ENCODE peak calls at places on chromosomes 13 and 19, in eight cellular contexts. P, T, H, G, E, D, S and Y are unnamed samples. For H3K4me1, the result is how much of the 10 kb centered on the place peaks cover.

GRCh38 chr19:40614595-40615411 is 13.6 kb downstream of the LTBP4 start:
- DNase-seq in G (peak), P (peak), E (peak), D (peak), S (peak), T (peak), H (peak), Y (peak)

GRCh38 chr19:8004001-8004400 is 1.4 kb downstream of the ELAVL1 start:
- DNase-seq in E (no peak), G (no peak), S (no peak), T (no peak), P (no peak), H (no peak), D (no peak), Y (no peak)

GRCh38 chr13:19818223-19818842 is 35.6 kb upstream of the PSPC1 start:
- DNase-seq in E (peak), P (peak), G (peak), S (no peak), D (peak), H (peak), T (peak), Y (no peak)

GRCh38 chr13:25971499-25972145 is 80.2 kb downstream of the SHISA2 start:
- DNase-seq in P (no peak), T (no peak), E (no peak), G (no peak), S (no peak), D (no peak), H (no peak), Y (peak)

GRCh38 chr19:40719414-40719894 is 2.5 kb downstream of the ITPKC start:
- DNase-seq in T (no peak), H (no peak), D (no peak), G (peak), E (no peak), P (no peak), S (no peak), Y (no peak)

GRCh38 chr19:3692141-3693029 is 7.9 kb downstream of the PIP5K1C start:
- DNase-seq in H (no peak), D (no peak), S (no peak), E (no peak), T (peak), G (no peak), P (peak), Y (peak)

GRCh38 chr19:49113762-49114629 is at the start of gene LIN7B:
- DNase-seq in E (peak), G (peak), H (peak), T (peak), P (peak), S (peak), D (peak), Y (peak)

GRCh38 chr13:80299046-80299445 is 41.9 kb downstream of the SPRY2 start:
- DNase-seq in D (no peak), P (no peak), G (no peak), H (no peak), T (no peak), E (no peak), S (no peak), Y (no peak)

GRCh38 chr19:12137541-12137940 is 2.6 kb downstream of the ZNF20 start:
- DNase-seq in T (no peak), S (no peak), P (no peak), E (no peak), D (peak), H (no peak), G (no peak), Y (peak)

GRCh38 chr19:51637362-51637978 is 7.3 kb upstream of the SIGLEC5 start:
- DNase-seq in D (no peak), E (no peak), G (no peak), H (no peak), S (no peak), P (no peak), T (no peak), Y (no peak)

GRCh38 chr19:24069907-24070657 is 16.9 kb upstream of the ZNF254 start:
- DNase-seq in D (no peak), T (no peak), P (no peak), S (no peak), G (no peak), H (no peak), E (no peak), Y (no peak)

GRCh38 chr19:12139309-12139708 is 841 bp downstream of the ZNF20 start:
- DNase-seq in P (no peak), H (no peak), D (no peak), E (no peak), T (no peak), G (no peak), S (no peak), Y (no peak)

GRCh38 chr13:74767031-74767430 is 632.8 kb upstream of the KLF12 start:
- DNase-seq in H (no peak), S (no peak), E (no peak), T (no peak), D (peak), P (no peak), G (no peak), Y (no peak)

GRCh38 chr19:3544742-3545668 is 6.0 kb downstream of the TEKTIP1 start:
- DNase-seq in S (peak), G (peak), T (peak), E (peak), H (peak), D (peak), P (peak), Y (peak)

GRCh38 chr13:91046715-91047327 is 300.7 kb upstream of the MIR17HG start:
- DNase-seq in T (no peak), E (no peak), H (no peak), D (no peak), S (no peak), P (no peak), G (no peak), Y (no peak)

GRCh38 chr19:50459638-50460037 is 16.7 kb upstream of the EMC10 start:
- DNase-seq in H (no peak), E (no peak), D (no peak), P (no peak), S (no peak), T (no peak), G (no peak), Y (no peak)

GRCh38 chr19:35037716-35038622 is 3.6 kb upstream of the HPN start:
- DNase-seq in T (no peak), P (no peak), E (no peak), H (no peak), S (no peak), D (no peak), G (peak), Y (no peak)

GRCh38 chr19:4909172-4909896 is at the start of gene UHRF1:
- DNase-seq in H (no peak), P (peak), E (no peak), G (no peak), T (no peak), D (peak), S (no peak), Y (no peak)

GRCh38 chr19:4909897-4910593 is 744 bp downstream of the UHRF1 start:
- DNase-seq in E (peak), P (peak), T (peak), D (peak), S (peak), G (peak), H (peak), Y (peak)

GRCh38 chr19:4911786-4912672 is 2.7 kb downstream of the UHRF1 start:
- DNase-seq in T (peak), P (peak), S (peak), H (no peak), D (peak), E (peak), G (peak), Y (peak)

GRCh38 chr19:4911314-4911713 is 2.0 kb downstream of the UHRF1 start:
- DNase-seq in G (no peak), H (no peak), P (no peak), E (no peak), T (no peak), D (peak), S (no peak), Y (no peak)

GRCh38 chr19:4910594-4911273 is 1.4 kb downstream of the UHRF1 start:
- DNase-seq in G (peak), S (peak), E (no peak), D (peak), P (peak), H (no peak), T (no peak), Y (no peak)
- H3K27ac ChIP-seq in G (peak), S (peak), E (no peak), D (peak), P (no peak), H (no peak), T (no peak), Y (peak)

GRCh38 chr13:112725346-112726017 is 35.6 kb downstream of the ATP11A start:
- DNase-seq in D (no peak), G (peak), E (no peak), T (peak), P (no peak), H (peak), S (peak), Y (no peak)
- H3K4me1 ChIP-seq in D (under half), G (half or more), E (under half), T (under half), P (under half), H (half or more), S (half or more), Y (under half)

GRCh38 chr13:45769072-45769471 is 67.0 kb downstream of the CBY2 start:
- DNase-seq in T (no peak), H (no peak), G (no peak), D (peak), S (no peak), E (no peak), P (no peak), Y (no peak)

GRCh38 chr13:45770886-45771285 is 68.8 kb downstream of the CBY2 start:
- DNase-seq in H (no peak), S (no peak), G (no peak), T (no peak), P (no peak), E (no peak), D (no peak), Y (no peak)

GRCh38 chr13:45773236-45773635 is 71.1 kb downstream of the CBY2 start:
- DNase-seq in G (no peak), S (no peak), H (no peak), D (no peak), P (no peak), E (no peak), T (no peak), Y (no peak)

GRCh38 chr13:45765464-45765863 is 63.3 kb downstream of the CBY2 start:
- DNase-seq in E (no peak), S (no peak), D (peak), P (no peak), G (no peak), T (no peak), H (no peak), Y (no peak)

DNA sequence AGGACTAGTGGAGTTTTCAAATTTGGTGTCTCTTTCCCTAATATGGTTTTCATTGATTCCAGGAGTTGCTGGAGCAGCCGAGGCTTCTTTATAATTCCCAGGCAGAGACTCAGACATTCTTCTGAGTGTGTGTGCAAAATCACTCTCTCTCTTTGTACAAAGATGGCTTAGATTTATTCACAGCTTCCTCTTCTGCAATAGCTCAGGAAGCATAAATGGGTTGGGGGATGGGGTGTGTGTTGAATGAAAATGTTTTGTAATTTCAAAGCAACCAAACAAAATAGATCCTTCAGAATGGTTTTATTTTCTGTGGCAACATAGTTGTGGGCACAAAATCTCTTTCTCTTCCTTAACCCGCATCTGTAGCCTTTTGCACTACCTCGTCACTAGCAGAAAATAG is 66.5 kb downstream of the CBY2 start:
- DNase-seq in G (no peak), E (no peak), T (no peak), S (no peak), D (peak), H (no peak), P (no peak), Y (no peak)
- H3K4me3 ChIP-seq in G (no peak), E (no peak), T (no peak), S (no peak), D (peak), H (no peak), P (no peak), Y (no peak)

GRCh38 chr19:6204866-6205723 is 69.6 kb downstream of the ACSBG2 start:
- DNase-seq in S (no peak), D (no peak), P (peak), G (no peak), H (peak), T (no peak), E (no peak), Y (no peak)

GRCh38 chr19:6198896-6199239 is 63.4 kb downstream of the ACSBG2 start:
- DNase-seq in D (no peak), P (no peak), T (no peak), G (no peak), E (no peak), H (no peak), S (no peak), Y (no peak)

GRCh38 chr19:6196361-6196760 is 60.9 kb downstream of the ACSBG2 start:
- DNase-seq in H (no peak), T (no peak), G (no peak), S (no peak), P (no peak), E (no peak), D (no peak), Y (no peak)

GRCh38 chr19:6204212-6204611 is 68.7 kb downstream of the ACSBG2 start:
- DNase-seq in G (no peak), S (no peak), T (no peak), D (no peak), E (no peak), P (no peak), H (no peak), Y (no peak)

GRCh38 chr19:6199240-6199983 is 63.9 kb downstream of the ACSBG2 start:
- DNase-seq in S (peak), H (peak), E (peak), G (peak), P (peak), T (peak), D (peak), Y (peak)
- H3K27ac ChIP-seq in S (peak), H (peak), E (peak), G (peak), P (no peak), T (no peak), D (peak), Y (peak)

GRCh38 chr19:642755-643727 is 3.4 kb downstream of the FGF22 start:
- DNase-seq in S (no peak), E (no peak), P (no peak), H (no peak), T (peak), D (no peak), G (no peak), Y (no peak)

GRCh38 chr19:644363-644762 is 4.7 kb downstream of the FGF22 start:
- DNase-seq in S (no peak), T (no peak), G (no peak), D (no peak), H (no peak), E (no peak), P (no peak), Y (no peak)

GRCh38 chr19:645912-646797 is 6.5 kb downstream of the FGF22 start:
- DNase-seq in S (no peak), D (no peak), H (no peak), P (peak), T (no peak), G (no peak), E (no peak), Y (no peak)

GRCh38 chr19:643736-644135 is 4.1 kb downstream of the FGF22 start:
- DNase-seq in H (no peak), D (no peak), E (no peak), T (no peak), G (no peak), P (no peak), S (no peak), Y (no peak)

GRCh38 chr19:644789-645188 is 5.1 kb downstream of the FGF22 start:
- DNase-seq in D (no peak), E (no peak), S (no peak), H (no peak), G (no peak), P (no peak), T (no peak), Y (no peak)
- H3K4me1 ChIP-seq in D (under half), E (under half), S (under half), H (under half), G (under half), P (under half), T (under half), Y (under half)

GRCh38 chr13:21074601-21075302 is 13.4 kb upstream of the LATS2 start:
- DNase-seq in G (peak), P (no peak), S (peak), D (no peak), E (no peak), T (peak), H (no peak), Y (peak)
- H3K4me3 ChIP-seq in G (peak), P (no peak), S (peak), D (no peak), E (no peak), T (peak), H (peak), Y (peak)

GRCh38 chr19:42078058-42078457 is 2.1 kb downstream of the ZNF574 start:
- DNase-seq in P (no peak), T (no peak), E (no peak), S (no peak), D (no peak), G (no peak), H (no peak), Y (no peak)
- H3K27ac ChIP-seq in P (no peak), T (no peak), E (no peak), S (no peak), D (no peak), G (no peak), H (no peak), Y (no peak)